ENCODE peak calls at places on chromosomes 12 and 14, in four cellular contexts. One of them, this sample, is unnamed.

GRCh38 chr12:9634177-9634803 is 26.6 kb upstream of the KLRB1 start:
- DNase-seq in choroid plexus epithelial cell: peak; percentile 79
- DNase-seq in colonic mucosa: peak; percentile 75
- DNase-seq in transverse colon: peak; percentile 73
- DNase-seq in this sample: no peak

GRCh38 chr14:65560340-65561027 is 148.0 kb downstream of the FUT8 start:
- DNase-seq in transverse colon: no peak
- DNase-seq in choroid plexus epithelial cell: no peak
- DNase-seq in colonic mucosa: no peak
- DNase-seq in this sample: no peak

GRCh38 chr14:103594265-103594664 is 31.5 kb downstream of the COA8 start:
- DNase-seq in transverse colon: no peak
- DNase-seq in choroid plexus epithelial cell: peak; percentile 61
- DNase-seq in colonic mucosa: no peak
- DNase-seq in this sample: no peak

GRCh38 chr14:95527392-95528002 is 7.4 kb upstream of the GLRX5 start:
- DNase-seq in choroid plexus epithelial cell: peak; percentile 85
- DNase-seq in colonic mucosa: peak; percentile 76
- DNase-seq in transverse colon: peak; percentile 65
- DNase-seq in this sample: no peak

GRCh38 chr14:89543420-89543790 is 126.4 kb upstream of the FOXN3 start:
- DNase-seq in colonic mucosa: no peak
- DNase-seq in transverse colon: no peak
- DNase-seq in choroid plexus epithelial cell: no peak
- DNase-seq in this sample: no peak

GRCh38 chr14:32417956-32418552 is 89.0 kb downstream of the AKAP6 start:
- DNase-seq in transverse colon: peak; percentile 40
- DNase-seq in choroid plexus epithelial cell: peak; percentile 70
- DNase-seq in colonic mucosa: peak; percentile 49
- DNase-seq in this sample: no peak

GRCh38 chr14:67673451-67673850 is 981 bp downstream of the VTI1B start:
- DNase-seq in colonic mucosa: no peak
- DNase-seq in choroid plexus epithelial cell: peak; percentile 30
- DNase-seq in transverse colon: no peak
- DNase-seq in this sample: no peak

GRCh38 chr14:63375772-63376171 is 57.0 kb upstream of the GPHB5 start:
- DNase-seq in choroid plexus epithelial cell: peak; percentile 48
- DNase-seq in colonic mucosa: no peak
- DNase-seq in transverse colon: no peak
- DNase-seq in this sample: no peak

GRCh38 chr12:117058442-117059072 is 40.7 kb downstream of the TESC start:
- DNase-seq in choroid plexus epithelial cell: no peak
- DNase-seq in colonic mucosa: no peak
- DNase-seq in transverse colon: no peak
- DNase-seq in this sample: no peak

GRCh38 chr14:35277179-35277578 is 15.0 kb upstream of the PSMA6 start:
- DNase-seq in colonic mucosa: no peak
- DNase-seq in transverse colon: no peak
- DNase-seq in choroid plexus epithelial cell: no peak
- DNase-seq in this sample: no peak

GRCh38 chr14:50957296-50957695 is 13.0 kb upstream of the PYGL start:
- DNase-seq in colonic mucosa: no peak
- DNase-seq in choroid plexus epithelial cell: peak; percentile 82
- DNase-seq in transverse colon: no peak
- DNase-seq in this sample: no peak

GRCh38 chr14:95316826-95317225 is 2.9 kb downstream of the CLMN start:
- DNase-seq in colonic mucosa: no peak
- DNase-seq in transverse colon: no peak
- DNase-seq in choroid plexus epithelial cell: no peak
- DNase-seq in this sample: no peak

GRCh38 chr14:72535485-72535884 is 358.4 kb downstream of the DPF3 start:
- DNase-seq in transverse colon: no peak
- DNase-seq in colonic mucosa: no peak
- DNase-seq in choroid plexus epithelial cell: no peak
- DNase-seq in this sample: no peak

GRCh38 chr14:105530446-105531087 is 4.2 kb downstream of the TMEM121 start:
- DNase-seq in choroid plexus epithelial cell: no peak
- DNase-seq in transverse colon: no peak
- DNase-seq in colonic mucosa: no peak
- DNase-seq in this sample: no peak

GRCh38 chr14:104510216-104510615 is 69.3 kb upstream of the C14orf180 start:
- DNase-seq in colonic mucosa: no peak
- DNase-seq in transverse colon: no peak
- DNase-seq in choroid plexus epithelial cell: no peak
- DNase-seq in this sample: no peak

GRCh38 chr12:104957388-104958008 is 592 bp downstream of the SLC41A2 start:
- DNase-seq in colonic mucosa: peak; percentile 56
- DNase-seq in transverse colon: peak; percentile 54
- DNase-seq in choroid plexus epithelial cell: no peak
- DNase-seq in this sample: no peak

GRCh38 chr12:232731-233614 is 19.0 kb upstream of the SLC6A12 start:
- DNase-seq in colonic mucosa: no peak
- DNase-seq in transverse colon: no peak
- DNase-seq in choroid plexus epithelial cell: no peak
- DNase-seq in this sample: no peak

GRCh38 chr14:24310666-24311604 is at the start of gene LTB4R:
- DNase-seq in transverse colon: peak; percentile 79
- DNase-seq in choroid plexus epithelial cell: peak; percentile 86
- DNase-seq in colonic mucosa: peak; percentile 76
- DNase-seq in this sample: peak; percentile 96

GRCh38 chr12:120496353-120497340 is 734 bp downstream of the DYNLL1 start:
- DNase-seq in colonic mucosa: peak; percentile 73
- DNase-seq in choroid plexus epithelial cell: peak; percentile 62
- DNase-seq in transverse colon: peak; percentile 65
- DNase-seq in this sample: peak; percentile 89

GRCh38 chr12:107891967-107892366 is 117.5 kb downstream of the ASCL4 start:
- DNase-seq in colonic mucosa: no peak
- DNase-seq in transverse colon: no peak
- DNase-seq in choroid plexus epithelial cell: peak; percentile 21
- DNase-seq in this sample: no peak

GRCh38 chr14:64704145-64704742 is at the start of gene PLEKHG3:
- DNase-seq in transverse colon: peak; percentile 90
- DNase-seq in choroid plexus epithelial cell: peak; percentile 67
- DNase-seq in colonic mucosa: peak; percentile 89
- DNase-seq in this sample: peak; percentile 90

GRCh38 chr12:39199371-39199770 is 243.5 kb downstream of the KIF21A start:
- DNase-seq in choroid plexus epithelial cell: no peak
- DNase-seq in colonic mucosa: no peak
- DNase-seq in transverse colon: no peak
- DNase-seq in this sample: no peak

GRCh38 chr12:6199531-6200265 is 502 bp upstream of the CD9 start:
- DNase-seq in choroid plexus epithelial cell: peak; percentile 53
- DNase-seq in colonic mucosa: peak; percentile 73
- DNase-seq in transverse colon: peak; percentile 76
- DNase-seq in this sample: no peak

GRCh38 chr12:92721130-92721529 is 18.3 kb downstream of the PLEKHG7 start:
- DNase-seq in colonic mucosa: no peak
- DNase-seq in transverse colon: no peak
- DNase-seq in choroid plexus epithelial cell: peak; percentile 49
- DNase-seq in this sample: no peak

GRCh38 chr14:100726467-100726811 is 253 bp upstream of the DLK1 start:
- DNase-seq in colonic mucosa: no peak
- DNase-seq in transverse colon: no peak
- DNase-seq in choroid plexus epithelial cell: no peak
- DNase-seq in this sample: no peak

GRCh38 chr14:77965919-77966435 is 166.1 kb downstream of the ADCK1 start:
- DNase-seq in colonic mucosa: no peak
- DNase-seq in transverse colon: no peak
- DNase-seq in choroid plexus epithelial cell: peak; percentile 44
- DNase-seq in this sample: peak; percentile 76

GRCh38 chr14:102417646-102418045 is 54.9 kb downstream of the TECPR2 start:
- DNase-seq in colonic mucosa: no peak
- DNase-seq in transverse colon: no peak
- DNase-seq in choroid plexus epithelial cell: no peak
- DNase-seq in this sample: no peak

GRCh38 chr14:30888480-30889243 is 14.3 kb downstream of the COCH start:
- DNase-seq in choroid plexus epithelial cell: no peak
- DNase-seq in colonic mucosa: no peak
- DNase-seq in transverse colon: no peak
- DNase-seq in this sample: no peak

DNA sequence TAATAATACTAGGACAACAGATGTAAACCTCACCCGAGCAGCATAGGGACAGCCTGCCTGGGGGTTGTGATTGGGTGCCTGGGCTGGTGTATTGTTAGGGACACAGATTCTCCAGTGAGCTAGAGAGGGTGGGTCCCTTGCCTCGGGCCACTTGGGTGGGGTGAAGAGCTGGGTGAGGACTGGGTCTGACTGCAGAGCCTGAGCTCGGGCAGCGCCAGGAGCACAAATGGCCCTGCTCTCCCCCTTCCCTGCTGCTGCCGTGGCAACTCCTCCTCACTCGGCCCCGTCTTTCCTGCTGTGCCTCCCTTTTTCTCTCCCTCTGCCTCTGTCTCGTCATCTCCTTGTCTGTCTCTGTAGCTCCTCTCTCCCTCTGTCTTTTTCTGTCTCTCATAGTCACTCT is 115.4 kb downstream of the GLT1D1 start:
- DNase-seq in choroid plexus epithelial cell: no peak
- DNase-seq in transverse colon: no peak
- DNase-seq in colonic mucosa: no peak
- DNase-seq in this sample: no peak
- TF ChIP-seq CTCF in choroid plexus epithelial cell: no peak
- TF ChIP-seq CTCF in transverse colon: no peak
- TF ChIP-seq CTCF in colonic mucosa: no peak
- TF ChIP-seq CTCF in this sample: no peak

GRCh38 chr12:57397441-57397840 is 33.4 kb downstream of the R3HDM2 start:
- DNase-seq in colonic mucosa: no peak
- DNase-seq in transverse colon: no peak
- DNase-seq in choroid plexus epithelial cell: no peak
- DNase-seq in this sample: no peak
- TF ChIP-seq CTCF in colonic mucosa: no peak
- TF ChIP-seq CTCF in transverse colon: no peak
- TF ChIP-seq CTCF in choroid plexus epithelial cell: no peak
- TF ChIP-seq CTCF in this sample: no peak

GRCh38 chr14:54221971-54222370 is 174.8 kb upstream of the CDKN3 start:
- DNase-seq in choroid plexus epithelial cell: no peak
- DNase-seq in colonic mucosa: no peak
- DNase-seq in transverse colon: no peak
- DNase-seq in this sample: no peak
- TF ChIP-seq CTCF in choroid plexus epithelial cell: no peak
- TF ChIP-seq CTCF in colonic mucosa: no peak
- TF ChIP-seq CTCF in transverse colon: no peak
- TF ChIP-seq CTCF in this sample: no peak

DNA sequence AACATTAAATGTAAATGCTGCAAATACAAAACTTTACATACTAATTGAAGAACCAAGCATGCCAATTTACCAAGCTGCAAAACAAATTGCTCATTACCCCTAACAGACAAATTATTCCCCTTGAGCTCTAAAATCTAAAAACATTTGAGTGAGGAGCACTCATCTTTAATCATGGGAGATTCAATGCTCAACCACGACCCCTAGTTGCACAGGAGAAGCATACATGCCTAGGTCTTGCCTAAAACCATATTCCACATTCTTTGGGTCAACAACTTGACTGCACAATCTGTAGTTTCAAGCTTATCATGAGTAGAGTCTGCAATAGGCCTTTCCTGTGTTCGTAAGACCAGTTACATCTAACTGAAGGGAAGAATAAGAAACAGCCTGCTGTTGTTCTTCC is 69.7 kb downstream of the MGAT4C start:
- DNase-seq in colonic mucosa: no peak
- DNase-seq in transverse colon: no peak
- DNase-seq in choroid plexus epithelial cell: peak; percentile 34
- DNase-seq in this sample: no peak
- TF ChIP-seq CTCF in colonic mucosa: no peak
- TF ChIP-seq CTCF in transverse colon: no peak
- TF ChIP-seq CTCF in choroid plexus epithelial cell: peak; percentile 37
- TF ChIP-seq CTCF in this sample: no peak

GRCh38 chr14:22084393-22085281 is 411.0 kb upstream of the OR4E1 start:
- DNase-seq in transverse colon: no peak
- DNase-seq in choroid plexus epithelial cell: peak; percentile 82
- DNase-seq in colonic mucosa: peak; percentile 30
- DNase-seq in this sample: no peak

GRCh38 chr14:22086149-22086548 is 412.5 kb upstream of the OR4E1 start:
- DNase-seq in choroid plexus epithelial cell: no peak
- DNase-seq in transverse colon: no peak
- DNase-seq in colonic mucosa: no peak
- DNase-seq in this sample: no peak

GRCh38 chr14:22088614-22089359 is 415.2 kb upstream of the OR4E1 start:
- DNase-seq in transverse colon: no peak
- DNase-seq in colonic mucosa: no peak
- DNase-seq in choroid plexus epithelial cell: peak; percentile 56
- DNase-seq in this sample: no peak

GRCh38 chr14:22089940-22090339 is 416.3 kb upstream of the OR4E1 start:
- DNase-seq in transverse colon: no peak
- DNase-seq in choroid plexus epithelial cell: no peak
- DNase-seq in colonic mucosa: no peak
- DNase-seq in this sample: no peak
- TF ChIP-seq CTCF in transverse colon: no peak
- TF ChIP-seq CTCF in choroid plexus epithelial cell: no peak
- TF ChIP-seq CTCF in colonic mucosa: no peak
- TF ChIP-seq CTCF in this sample: no peak

GRCh38 chr14:69260979-69261605 is 1.1 kb downstream of the GALNT16 start:
- DNase-seq in colonic mucosa: peak; percentile 29
- DNase-seq in choroid plexus epithelial cell: no peak
- DNase-seq in transverse colon: peak; percentile 39
- DNase-seq in this sample: peak; percentile 75
- TF ChIP-seq CTCF in colonic mucosa: peak; percentile 62
- TF ChIP-seq CTCF in choroid plexus epithelial cell: peak; percentile 45
- TF ChIP-seq CTCF in transverse colon: peak; percentile 55
- TF ChIP-seq CTCF in this sample: peak; percentile 51

DNA sequence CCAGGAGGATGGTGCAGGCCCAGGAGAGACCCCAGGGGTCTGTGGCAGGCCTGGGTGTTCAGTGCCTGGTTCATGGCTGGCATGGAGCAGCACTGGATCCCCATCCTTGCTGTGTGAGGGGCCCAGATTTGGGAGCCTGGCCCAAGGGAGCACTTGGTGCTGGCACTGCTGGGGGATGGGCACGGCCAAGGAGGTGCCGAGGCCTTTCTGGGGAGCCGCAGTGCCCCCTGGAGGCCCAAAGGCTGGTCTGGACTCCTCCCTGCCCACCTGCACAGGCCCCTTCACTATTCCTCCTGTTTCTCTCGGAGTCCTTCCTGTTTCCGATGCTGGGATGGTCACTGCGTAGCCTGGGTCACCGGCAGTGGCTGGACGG is 48.6 kb downstream of the LRCOL1 start:
- DNase-seq in choroid plexus epithelial cell: peak; percentile 25
- DNase-seq in colonic mucosa: no peak
- DNase-seq in transverse colon: no peak
- DNase-seq in this sample: no peak
- TF ChIP-seq CTCF in choroid plexus epithelial cell: peak; percentile 61
- TF ChIP-seq CTCF in colonic mucosa: no peak
- TF ChIP-seq CTCF in transverse colon: no peak
- TF ChIP-seq CTCF in this sample: no peak